ENCODE peak calls at places on chromosomes 7 and 10, in ten cellular contexts. G is uterus, W is esophagus squamous epithelium, V is prostate gland, R is transverse colon, M is testis, B is tibial nerve, E is IMR-90, N is heart left ventricle, Y is spleen. S is an unnamed sample. For H3K36me3, the result is how much of the 10 kb centered on the place peaks cover.

GRCh38 chr10:70558871-70559810 is 43.4 kb downstream of the PRF1 start:
- DNase-seq in N (peak), G (no peak), R (peak), Y (peak), W (no peak), M (peak), E (peak), V (no peak), B (peak), S (no peak)

GRCh38 chr10:103693070-103693811 is 162.1 kb downstream of the SH3PXD2A start:
- DNase-seq in N (no peak), B (no peak), W (no peak), Y (no peak), G (no peak), M (peak), V (no peak), E (no peak), R (peak), S (no peak)

GRCh38 chr7:97004931-97005763 is at the start of gene DLX6:
- DNase-seq in E (peak), R (peak), V (no peak), G (peak), B (no peak), Y (no peak), M (peak), N (no peak), W (no peak), S (no peak)

GRCh38 chr7:115267503-115267902 is 345.6 kb downstream of the MDFIC start:
- DNase-seq in V (no peak), M (no peak), B (no peak), R (no peak), N (no peak), G (no peak), Y (no peak), E (peak), W (no peak), S (no peak)

GRCh38 chr10:79155301-79156081 is 86.7 kb downstream of the ZMIZ1 start:
- DNase-seq in G (no peak), Y (peak), M (no peak), E (peak), R (no peak), N (peak), V (no peak), W (no peak), B (no peak), S (no peak)

GRCh38 chr7:30913821-30914515 is 2.3 kb downstream of the AQP1 start:
- DNase-seq in B (no peak), R (peak), W (no peak), Y (no peak), V (no peak), E (no peak), N (peak), M (no peak), G (no peak), S (no peak)

GRCh38 chr10:8051109-8051781 is 3.2 kb upstream of the GATA3 start:
- DNase-seq in M (no peak), Y (no peak), V (no peak), B (no peak), R (no peak), E (no peak), N (no peak), G (no peak), W (no peak), S (no peak)

GRCh38 chr7:100705341-100705752 is 574 bp upstream of the POP7 start:
- DNase-seq in R (peak), E (peak), N (peak), Y (peak), M (peak), B (peak), W (no peak), G (peak), V (peak), S (peak)

GRCh38 chr7:87128883-87129282 is 23.4 kb upstream of the DMTF1 start:
- DNase-seq in B (no peak), R (no peak), G (no peak), W (no peak), N (no peak), Y (no peak), V (no peak), E (no peak), M (no peak), S (no peak)

GRCh38 chr10:126198681-126199080 is 189.6 kb downstream of the ADAM12 start:
- DNase-seq in Y (no peak), E (no peak), V (no peak), B (no peak), G (no peak), W (no peak), M (no peak), R (no peak), N (no peak), S (no peak)

GRCh38 chr10:17227367-17228080 is 517 bp upstream of the VIM start:
- DNase-seq in R (no peak), M (no peak), G (no peak), W (no peak), Y (no peak), V (no peak), B (no peak), N (no peak), E (peak), S (no peak)

GRCh38 chr7:921581-922333 is 32.7 kb downstream of the ADAP1 start:
- DNase-seq in R (peak), E (no peak), W (no peak), N (peak), M (no peak), G (peak), B (no peak), Y (peak), V (no peak), S (peak)

GRCh38 chr7:43117025-43117424 is 4.6 kb downstream of the HECW1 start:
- DNase-seq in W (no peak), N (no peak), E (peak), Y (no peak), R (no peak), B (no peak), M (no peak), G (no peak), V (no peak), S (no peak)

GRCh38 chr10:33939892-33940291 is 605.4 kb upstream of the NRP1 start:
- DNase-seq in W (no peak), B (no peak), N (no peak), E (no peak), V (no peak), M (no peak), G (no peak), Y (no peak), R (no peak), S (no peak)

GRCh38 chr10:108597031-108597430 is 1326.3 kb downstream of the XPNPEP1 start:
- DNase-seq in V (no peak), N (no peak), B (no peak), G (no peak), R (no peak), M (no peak), Y (no peak), E (no peak), W (no peak), S (no peak)

GRCh38 chr7:134777470-134777869 is 2.0 kb upstream of the CALD1 start:
- DNase-seq in Y (no peak), B (peak), V (no peak), W (no peak), G (no peak), N (no peak), E (peak), M (no peak), R (no peak), S (no peak)

GRCh38 chr7:134779741-134780065 is 269 bp downstream of the CALD1 start:
- DNase-seq in N (no peak), E (no peak), Y (no peak), B (no peak), G (no peak), M (no peak), R (no peak), V (no peak), W (no peak), S (no peak)

GRCh38 chr7:134778941-134779740 is at the start of gene CALD1:
- DNase-seq in G (peak), M (peak), V (peak), E (peak), Y (no peak), R (peak), B (peak), N (peak), W (no peak), S (peak)

GRCh38 chr7:134780166-134780853 is 876 bp downstream of the CALD1 start:
- DNase-seq in B (peak), M (no peak), Y (no peak), G (no peak), E (no peak), R (no peak), N (no peak), W (no peak), V (no peak), S (no peak)

DNA sequence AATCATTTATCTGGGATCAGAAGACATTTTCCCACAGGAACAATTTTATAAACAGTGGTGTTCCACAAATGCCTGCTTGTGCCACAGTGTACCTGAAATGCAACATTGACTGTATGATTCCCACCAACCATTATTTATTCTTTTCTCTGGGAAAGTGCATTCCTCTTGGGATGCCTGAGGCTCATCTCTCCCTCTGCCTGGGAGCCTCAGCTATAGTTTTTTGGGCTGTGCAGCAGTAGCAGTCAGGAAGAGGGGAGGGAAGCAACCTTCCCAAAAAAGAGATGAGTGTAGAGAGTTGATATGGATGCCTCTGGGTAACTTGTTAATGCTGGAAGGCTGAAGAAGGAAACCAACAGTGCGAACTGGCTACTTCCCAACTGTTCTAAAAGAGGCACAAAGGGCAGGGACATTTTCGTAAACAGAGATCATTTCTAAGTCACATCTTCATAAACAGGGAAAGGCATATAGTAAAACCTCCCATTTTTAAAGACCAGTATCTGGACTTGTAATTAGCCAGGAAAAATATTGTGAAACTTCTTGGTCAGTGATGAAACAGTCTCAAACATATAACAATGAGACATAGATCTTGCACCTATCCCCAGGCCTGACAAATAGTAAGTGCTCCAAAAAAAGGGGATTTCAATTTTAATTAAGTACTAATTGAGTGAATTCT is 1.4 kb upstream of the CALD1 start:
- DNase-seq in E (no peak), B (peak), M (no peak), Y (no peak), G (no peak), W (no peak), N (no peak), R (no peak), V (no peak), S (no peak)
- H3K36me3 ChIP-seq in E (under half), B (under half), M (under half), Y (under half), G (under half), W (under half), N (under half), R (under half), V (under half), S (under half)

DNA sequence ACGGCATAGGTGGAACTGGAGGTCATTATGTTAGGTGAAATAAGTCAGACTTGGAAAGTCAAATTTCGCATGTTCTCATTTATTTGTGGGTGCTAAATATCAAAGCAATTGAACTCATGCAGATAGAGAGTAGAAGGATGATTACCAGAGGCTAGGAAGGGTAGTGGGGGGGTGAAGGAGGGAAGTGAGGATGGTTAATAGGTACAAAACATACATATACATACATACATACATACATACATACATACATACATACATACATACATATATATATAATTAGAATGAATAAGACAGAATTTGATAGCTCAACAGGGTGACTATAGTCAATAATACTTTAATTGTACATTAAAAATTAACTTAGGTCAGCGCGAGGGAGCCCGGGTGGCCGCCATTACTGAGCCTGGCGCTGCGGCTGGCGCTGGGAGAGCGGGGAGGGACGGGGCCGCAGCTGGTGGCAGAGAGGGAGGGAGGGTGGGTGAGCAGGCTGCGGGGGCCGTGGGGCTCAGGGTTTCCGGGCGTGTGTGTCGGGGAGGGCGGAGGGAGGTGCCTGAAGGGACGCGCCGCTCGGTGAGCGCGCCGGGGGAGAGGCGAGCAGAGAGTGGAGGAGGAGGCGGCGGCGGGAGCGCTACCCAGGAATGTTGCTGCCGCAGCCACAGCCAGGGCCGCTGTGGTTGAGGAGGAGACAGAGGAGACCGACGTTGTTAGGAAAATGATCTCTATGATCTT is 85.8 kb upstream of the EGFR start:
- DNase-seq in W (no peak), N (peak), E (peak), M (peak), B (peak), V (peak), Y (peak), G (peak), R (peak), S (peak)
- TF ChIP-seq POLR2A in W (no peak), N (no peak), E (no peak), M (no peak), B (no peak), V (no peak), Y (no peak), G (no peak), R (no peak), S (no peak)

GRCh38 chr10:69346776-69347175 is 68.5 kb downstream of the HK1 start:
- DNase-seq in W (no peak), Y (no peak), B (no peak), V (no peak), R (no peak), M (no peak), E (no peak), G (no peak), N (no peak), S (no peak)

GRCh38 chr10:69345402-69345801 is 67.1 kb downstream of the HK1 start:
- DNase-seq in N (no peak), R (no peak), V (peak), W (no peak), M (no peak), G (no peak), B (no peak), E (no peak), Y (no peak), S (peak)

GRCh38 chr10:69344591-69345244 is 66.4 kb downstream of the HK1 start:
- DNase-seq in Y (peak), N (no peak), M (no peak), R (no peak), B (no peak), V (no peak), E (no peak), W (no peak), G (no peak), S (no peak)

GRCh38 chr10:69343905-69344304 is 65.6 kb downstream of the HK1 start:
- DNase-seq in W (no peak), E (no peak), V (no peak), G (no peak), N (no peak), M (no peak), B (no peak), Y (no peak), R (no peak), S (no peak)

DNA sequence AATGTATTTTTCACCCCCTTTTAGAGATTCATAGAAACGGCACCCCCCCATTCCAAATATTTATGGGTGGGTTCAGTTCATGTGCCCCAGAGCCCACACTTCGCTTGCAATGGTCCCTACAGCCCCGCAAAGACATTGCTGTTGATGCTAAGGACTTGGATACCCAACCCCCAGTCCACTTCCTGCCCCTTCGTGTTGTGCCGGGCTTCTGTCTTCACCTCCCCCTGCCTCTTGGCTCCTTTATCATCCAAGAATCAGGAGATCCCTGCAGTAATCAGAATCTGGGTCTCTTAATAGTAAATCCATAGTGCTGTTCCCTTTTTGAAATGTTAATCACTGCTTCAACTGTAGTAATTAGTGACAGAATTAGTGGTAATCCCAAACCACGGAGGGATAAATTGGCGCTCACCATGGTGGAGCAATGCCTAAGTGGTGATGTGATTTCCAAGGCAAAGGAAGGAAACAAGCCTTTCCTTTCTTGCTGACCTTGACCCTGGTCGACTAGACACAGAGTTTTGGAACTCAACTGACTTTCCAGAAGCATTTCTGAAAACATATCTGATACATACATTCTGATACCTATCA is 67.7 kb downstream of the HK1 start:
- DNase-seq in Y (no peak), V (no peak), B (no peak), W (no peak), R (no peak), G (no peak), M (no peak), N (no peak), E (no peak), S (no peak)
- H3K36me3 ChIP-seq in Y (under half), V (under half), B (under half), W (under half), R (under half), G (under half), M (under half), N (under half), E (under half), S (under half)

GRCh38 chr10:95693668-95694534 is at the start of gene TCTN3:
- DNase-seq in B (peak), W (peak), R (peak), E (peak), N (peak), G (peak), M (peak), Y (peak), V (peak), S (peak)
- TF ChIP-seq POLR2A in B (peak), W (no peak), R (peak), E (peak), N (no peak), G (peak), M (no peak), Y (no peak), V (peak), S (peak)

GRCh38 chr10:99658622-99659030 is 683 bp upstream of the ENTPD7 start:
- DNase-seq in R (peak), Y (peak), N (peak), B (no peak), W (peak), V (peak), E (peak), G (peak), M (peak), S (peak)
- H3K36me3 ChIP-seq in R (under half), Y (under half), N (under half), B (under half), W (under half), V (under half), E (under half), G (under half), M (under half), S (under half)

GRCh38 chr7:44986218-44987053 is 7.6 kb upstream of the MYO1G start:
- DNase-seq in M (peak), G (peak), N (peak), B (peak), R (peak), Y (peak), E (peak), V (peak), W (peak), S (peak)
- TF ChIP-seq POLR2A in M (peak), G (peak), N (peak), B (peak), R (peak), Y (peak), E (peak), V (peak), W (no peak), S (peak)

DNA sequence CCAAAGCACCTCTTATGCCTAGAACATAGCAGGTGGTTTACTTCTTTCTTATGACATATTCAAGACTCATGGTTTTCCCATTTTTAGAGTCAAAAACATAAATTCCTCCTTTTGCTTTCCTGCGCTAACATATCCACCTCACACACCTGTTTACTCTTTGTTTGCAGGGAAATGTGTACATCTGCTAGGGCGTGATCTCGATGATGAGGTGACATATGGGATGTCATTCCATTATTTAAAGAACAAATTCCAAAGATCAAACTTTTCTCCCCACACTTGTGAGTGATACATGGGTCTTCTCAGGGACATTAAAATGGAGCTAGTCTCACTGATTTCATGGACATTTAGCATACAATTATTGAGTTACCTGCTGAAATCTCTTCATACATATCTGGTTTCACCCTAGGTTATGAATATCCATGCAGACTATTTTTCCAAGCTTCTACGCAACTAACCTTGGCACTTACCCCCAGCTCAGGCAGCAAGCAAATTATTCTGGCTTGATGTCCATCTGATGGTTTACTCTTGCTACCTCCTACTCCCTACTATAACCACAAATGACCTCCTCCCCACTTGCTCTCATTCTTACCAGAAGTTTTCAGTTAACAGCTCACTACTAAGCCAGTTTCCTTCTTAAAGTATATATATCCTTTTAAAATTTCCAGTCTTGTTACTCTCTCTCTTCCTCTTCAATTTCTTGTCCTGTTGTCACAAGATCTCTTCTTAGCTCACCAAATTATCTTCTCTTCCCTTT is 208.5 kb downstream of the RNLS start:
- DNase-seq in N (no peak), Y (no peak), E (no peak), M (no peak), V (no peak), B (no peak), R (no peak), W (no peak), G (no peak), S (no peak)
- H3K36me3 ChIP-seq in N (under half), Y (under half), E (under half), M (under half), V (under half), B (under half), R (under half), W (under half), G (under half), S (under half)

GRCh38 chr7:127885843-127886242 is 145.4 kb downstream of the LRRC4 start:
- DNase-seq in V (no peak), N (no peak), M (no peak), E (peak), R (no peak), Y (no peak), B (no peak), G (no peak), W (no peak), S (no peak)
- TF ChIP-seq POLR2A in V (no peak), N (no peak), M (no peak), E (no peak), R (no peak), Y (no peak), B (no peak), G (no peak), W (no peak), S (no peak)

S was measured in breast epithelium.